ENCODE peak calls at places on chromosome 11, in four cellular contexts. G is uterus, P is foreskin fibroblast, L is myocyte. E is an unnamed sample.

GRCh38 chr11:72788250-72788649 is 5.6 kb downstream of the STARD10 start:
- DNase-seq in G (no peak), P (no peak), L (no peak), E (no peak)

GRCh38 chr11:19187880-19188279 is 13.9 kb downstream of the CSRP3 start:
- DNase-seq in L (no peak), P (no peak), G (no peak), E (no peak)

GRCh38 chr11:64059339-64060176 is 23.8 kb downstream of the FLRT1 start:
- DNase-seq in G (no peak), L (no peak), P (no peak), E (no peak)

GRCh38 chr11:67366546-67366945 is 6.9 kb downstream of the CLCF1 start:
- DNase-seq in G (peak; percentile 86), P (peak; percentile 37), L (no peak), E (no peak)

GRCh38 chr11:1534682-1535081 is 37.4 kb downstream of the DUSP8 start:
- DNase-seq in L (no peak), P (peak; percentile 62), G (peak; percentile 29), E (no peak)

GRCh38 chr11:61173456-61173855 is 12.2 kb upstream of the VPS37C start:
- DNase-seq in L (peak; percentile 55), G (no peak), P (peak; percentile 50), E (no peak)

GRCh38 chr11:32829680-32830412 is at the start of gene PRRG4:
- DNase-seq in P (peak; percentile 60), G (peak; percentile 34), L (peak; percentile 34), E (peak; percentile 64)

GRCh38 chr11:66071326-66071870 is 1.3 kb downstream of the PACS1 start:
- DNase-seq in G (no peak), P (peak; percentile 38), L (peak; percentile 13), E (peak; percentile 50)

GRCh38 chr11:69854719-69855118 is 35.5 kb upstream of the FGF3 start:
- DNase-seq in P (peak; percentile 74), G (no peak), L (no peak), E (no peak)

GRCh38 chr11:25755918-25756584 is 575.9 kb upstream of the ANO3 start:
- DNase-seq in L (no peak), P (no peak), G (no peak), E (no peak)

GRCh38 chr11:47905358-47906059 is 57.4 kb upstream of the NUP160 start:
- DNase-seq in G (no peak), L (peak; percentile 55), P (peak; percentile 25), E (no peak)

GRCh38 chr11:116595305-116595880 is 177.4 kb downstream of the BUD13 start:
- DNase-seq in G (no peak), L (no peak), P (no peak), E (no peak)

GRCh38 chr11:75334976-75335375 is 16.5 kb downstream of the ARRB1 start:
- DNase-seq in P (peak; percentile 44), G (no peak), L (no peak), E (no peak)

GRCh38 chr11:28366549-28367341 is 258.6 kb downstream of the METTL15 start:
- DNase-seq in P (peak; percentile 9), G (no peak), L (peak; percentile 60), E (no peak)